ENCODE peak calls at places on chromosomes 4 and X, in six cellular contexts. One of them, this sample, is unnamed.

GRCh38 chr4:2843909-2844584 is 403 bp downstream of the ADD1 start:
- DNase-seq in T-cell: no peak
- DNase-seq in iris pigment epithelial cell: no peak
- DNase-seq in NCI-H1436: no peak
- DNase-seq in activated naive CD8-positive, alpha-beta T cell treated with anti-CD3 and anti-CD28 coated beads, Interleukin-2, amount 50 U/mL, for 24 hours: peak
- DNase-seq in NCI-H1092: no peak
- DNase-seq in this sample: no peak

GRCh38 chr4:39032218-39033085 is at the start of gene TMEM156:
- DNase-seq in T-cell: no peak
- DNase-seq in iris pigment epithelial cell: peak
- DNase-seq in NCI-H1436: no peak
- DNase-seq in activated naive CD8-positive, alpha-beta T cell treated with anti-CD3 and anti-CD28 coated beads, Interleukin-2, amount 50 U/mL, for 24 hours: peak
- DNase-seq in NCI-H1092: no peak
- DNase-seq in this sample: peak

GRCh38 chr4:119299221-119300071 is 22.5 kb downstream of the FABP2 start:
- DNase-seq in T-cell: no peak
- DNase-seq in iris pigment epithelial cell: peak
- DNase-seq in NCI-H1436: no peak
- DNase-seq in activated naive CD8-positive, alpha-beta T cell treated with anti-CD3 and anti-CD28 coated beads, Interleukin-2, amount 50 U/mL, for 24 hours: no peak
- DNase-seq in NCI-H1092: no peak
- DNase-seq in this sample: no peak

GRCh38 chr4:10715135-10715534 is 30.6 kb upstream of the CLNK start:
- DNase-seq in T-cell: no peak
- DNase-seq in iris pigment epithelial cell: no peak
- DNase-seq in NCI-H1436: no peak
- DNase-seq in activated naive CD8-positive, alpha-beta T cell treated with anti-CD3 and anti-CD28 coated beads, Interleukin-2, amount 50 U/mL, for 24 hours: no peak
- DNase-seq in NCI-H1092: no peak
- DNase-seq in this sample: no peak

GRCh38 chr4:40253906-40254305 is 57.1 kb downstream of the RHOH start:
- DNase-seq in T-cell: no peak
- DNase-seq in iris pigment epithelial cell: peak
- DNase-seq in NCI-H1436: no peak
- DNase-seq in activated naive CD8-positive, alpha-beta T cell treated with anti-CD3 and anti-CD28 coated beads, Interleukin-2, amount 50 U/mL, for 24 hours: no peak
- DNase-seq in NCI-H1092: no peak
- DNase-seq in this sample: no peak

GRCh38 chr4:169601016-169601771 is 11.2 kb downstream of the NEK1 start:
- DNase-seq in T-cell: no peak
- DNase-seq in iris pigment epithelial cell: no peak
- DNase-seq in NCI-H1436: no peak
- DNase-seq in activated naive CD8-positive, alpha-beta T cell treated with anti-CD3 and anti-CD28 coated beads, Interleukin-2, amount 50 U/mL, for 24 hours: no peak
- DNase-seq in NCI-H1092: no peak
- DNase-seq in this sample: no peak

GRCh38 chr4:86935499-86935832 is 655 bp downstream of the AFF1 start:
- DNase-seq in T-cell: peak
- DNase-seq in iris pigment epithelial cell: no peak
- DNase-seq in NCI-H1436: no peak
- DNase-seq in activated naive CD8-positive, alpha-beta T cell treated with anti-CD3 and anti-CD28 coated beads, Interleukin-2, amount 50 U/mL, for 24 hours: no peak
- DNase-seq in NCI-H1092: no peak
- DNase-seq in this sample: peak

GRCh38 chrX:103343105-103343504 is 13.1 kb downstream of the TCEAL7 start:
- DNase-seq in T-cell: peak
- DNase-seq in iris pigment epithelial cell: peak
- DNase-seq in NCI-H1436: no peak
- DNase-seq in activated naive CD8-positive, alpha-beta T cell treated with anti-CD3 and anti-CD28 coated beads, Interleukin-2, amount 50 U/mL, for 24 hours: peak
- DNase-seq in NCI-H1092: no peak
- DNase-seq in this sample: peak

GRCh38 chrX:100408643-100409315 is 1.3 kb downstream of the PCDH19 start:
- DNase-seq in T-cell: no peak
- DNase-seq in iris pigment epithelial cell: no peak
- DNase-seq in NCI-H1436: no peak
- DNase-seq in activated naive CD8-positive, alpha-beta T cell treated with anti-CD3 and anti-CD28 coated beads, Interleukin-2, amount 50 U/mL, for 24 hours: no peak
- DNase-seq in NCI-H1092: no peak
- DNase-seq in this sample: no peak

GRCh38 chr4:12724520-12724919 is 759.6 kb downstream of the RAB28 start:
- DNase-seq in T-cell: no peak
- DNase-seq in iris pigment epithelial cell: peak
- DNase-seq in NCI-H1436: no peak
- DNase-seq in activated naive CD8-positive, alpha-beta T cell treated with anti-CD3 and anti-CD28 coated beads, Interleukin-2, amount 50 U/mL, for 24 hours: no peak
- DNase-seq in NCI-H1092: no peak
- DNase-seq in this sample: no peak

GRCh38 chr4:53474178-53474577 is 96.7 kb downstream of the FIP1L1 start:
- DNase-seq in T-cell: no peak
- DNase-seq in iris pigment epithelial cell: no peak
- DNase-seq in NCI-H1436: no peak
- DNase-seq in activated naive CD8-positive, alpha-beta T cell treated with anti-CD3 and anti-CD28 coated beads, Interleukin-2, amount 50 U/mL, for 24 hours: no peak
- DNase-seq in NCI-H1092: no peak
- DNase-seq in this sample: no peak

GRCh38 chrX:101550825-101551767 is 749 bp downstream of the ARMCX1 start:
- DNase-seq in T-cell: no peak
- DNase-seq in iris pigment epithelial cell: peak
- DNase-seq in NCI-H1436: peak
- DNase-seq in activated naive CD8-positive, alpha-beta T cell treated with anti-CD3 and anti-CD28 coated beads, Interleukin-2, amount 50 U/mL, for 24 hours: peak
- DNase-seq in NCI-H1092: no peak
- DNase-seq in this sample: no peak